ENCODE peak calls at places on chromosomes 3 and 15, in five cellular contexts. One of them, this sample, is unnamed.

GRCh38 chr15:72197460-72198409 is at the start of gene GRAMD2A:
- DNase-seq in spleen: peak; percentile 73
- DNase-seq in fibroblast of villous mesenchyme: peak; percentile 22
- DNase-seq in AG10803: peak; percentile 39
- DNase-seq in endodermal cell: peak; percentile 91
- DNase-seq in this sample: no peak

GRCh38 chr3:52253314-52254260 is 8.0 kb downstream of the PPM1M start:
- DNase-seq in spleen: peak; percentile 94
- DNase-seq in fibroblast of villous mesenchyme: no peak
- DNase-seq in AG10803: no peak
- DNase-seq in endodermal cell: no peak
- DNase-seq in this sample: peak; percentile 86

GRCh38 chr3:81024560-81024959 is 736.9 kb downstream of the GBE1 start:
- DNase-seq in spleen: no peak
- DNase-seq in fibroblast of villous mesenchyme: no peak
- DNase-seq in AG10803: no peak
- DNase-seq in endodermal cell: no peak
- DNase-seq in this sample: no peak

GRCh38 chr15:63350178-63350621 is 31.4 kb downstream of the CA12 start:
- DNase-seq in spleen: no peak
- DNase-seq in fibroblast of villous mesenchyme: no peak
- DNase-seq in AG10803: no peak
- DNase-seq in endodermal cell: no peak
- DNase-seq in this sample: no peak

GRCh38 chr3:155555479-155556065 is 189.3 kb downstream of the PLCH1 start:
- DNase-seq in spleen: no peak
- DNase-seq in fibroblast of villous mesenchyme: no peak
- DNase-seq in AG10803: no peak
- DNase-seq in endodermal cell: no peak
- DNase-seq in this sample: no peak

GRCh38 chr15:87756072-87756471 is 500.5 kb downstream of the NTRK3 start:
- DNase-seq in spleen: no peak
- DNase-seq in fibroblast of villous mesenchyme: no peak
- DNase-seq in AG10803: no peak
- DNase-seq in endodermal cell: no peak
- DNase-seq in this sample: no peak

GRCh38 chr3:13507791-13508339 is 27.8 kb downstream of the HDAC11 start:
- DNase-seq in spleen: no peak
- DNase-seq in fibroblast of villous mesenchyme: no peak
- DNase-seq in AG10803: peak; percentile 43
- DNase-seq in endodermal cell: no peak
- DNase-seq in this sample: no peak

GRCh38 chr3:23877324-23877980 is 39.3 kb downstream of the NKIRAS1 start:
- DNase-seq in spleen: no peak
- DNase-seq in fibroblast of villous mesenchyme: peak; percentile 81
- DNase-seq in AG10803: peak; percentile 96
- DNase-seq in endodermal cell: no peak
- DNase-seq in this sample: no peak

GRCh38 chr3:139044366-139045210 is at the start of gene PRR23C:
- DNase-seq in spleen: no peak
- DNase-seq in fibroblast of villous mesenchyme: no peak
- DNase-seq in AG10803: no peak
- DNase-seq in endodermal cell: peak; percentile 56
- DNase-seq in this sample: no peak

GRCh38 chr15:33207646-33208045 is 13.1 kb upstream of the FMN1 start:
- DNase-seq in spleen: no peak
- DNase-seq in fibroblast of villous mesenchyme: no peak
- DNase-seq in AG10803: no peak
- DNase-seq in endodermal cell: no peak
- DNase-seq in this sample: no peak

GRCh38 chr3:77919244-77919643 is 879.3 kb downstream of the ROBO2 start:
- DNase-seq in spleen: no peak
- DNase-seq in fibroblast of villous mesenchyme: peak; percentile 5
- DNase-seq in AG10803: no peak
- DNase-seq in endodermal cell: no peak
- DNase-seq in this sample: no peak

GRCh38 chr15:77616072-77616471 is 16.6 kb downstream of the LINGO1 start:
- DNase-seq in spleen: no peak
- DNase-seq in fibroblast of villous mesenchyme: no peak
- DNase-seq in AG10803: no peak
- DNase-seq in endodermal cell: no peak
- DNase-seq in this sample: no peak

GRCh38 chr3:13517253-13517977 is 31.5 kb upstream of the FBLN2 start:
- DNase-seq in spleen: no peak
- DNase-seq in fibroblast of villous mesenchyme: no peak
- DNase-seq in AG10803: no peak
- DNase-seq in endodermal cell: no peak
- DNase-seq in this sample: no peak

GRCh38 chr15:29724026-29724425 is 98.2 kb downstream of the TJP1 start:
- DNase-seq in spleen: no peak
- DNase-seq in fibroblast of villous mesenchyme: no peak
- DNase-seq in AG10803: no peak
- DNase-seq in endodermal cell: no peak
- DNase-seq in this sample: no peak

GRCh38 chr3:127002195-127003174 is 19.6 kb downstream of the PLXNA1 start:
- DNase-seq in spleen: peak; percentile 86
- DNase-seq in fibroblast of villous mesenchyme: peak; percentile 94
- DNase-seq in AG10803: peak; percentile 96
- DNase-seq in endodermal cell: peak; percentile 97
- DNase-seq in this sample: peak; percentile 27

GRCh38 chr3:71266875-71267274 is 316.7 kb downstream of the FOXP1 start:
- DNase-seq in spleen: no peak
- DNase-seq in fibroblast of villous mesenchyme: no peak
- DNase-seq in AG10803: no peak
- DNase-seq in endodermal cell: no peak
- DNase-seq in this sample: no peak

GRCh38 chr3:79018671-79019136 is 749.1 kb downstream of the ROBO1 start:
- DNase-seq in spleen: peak; percentile 78
- DNase-seq in fibroblast of villous mesenchyme: peak; percentile 56
- DNase-seq in AG10803: peak; percentile 74
- DNase-seq in endodermal cell: peak; percentile 87
- DNase-seq in this sample: no peak

GRCh38 chr15:40823572-40824343 is 4.8 kb downstream of the PPP1R14D start:
- DNase-seq in spleen: no peak
- DNase-seq in fibroblast of villous mesenchyme: no peak
- DNase-seq in AG10803: no peak
- DNase-seq in endodermal cell: no peak
- DNase-seq in this sample: no peak

GRCh38 chr3:65190111-65190510 is 502.3 kb upstream of the ADAMTS9 start:
- DNase-seq in spleen: no peak
- DNase-seq in fibroblast of villous mesenchyme: no peak
- DNase-seq in AG10803: no peak
- DNase-seq in endodermal cell: no peak
- DNase-seq in this sample: no peak

GRCh38 chr15:47384316-47384715 is 333.0 kb upstream of the SEMA6D start:
- DNase-seq in spleen: no peak
- DNase-seq in fibroblast of villous mesenchyme: peak; percentile 94
- DNase-seq in AG10803: peak; percentile 81
- DNase-seq in endodermal cell: no peak
- DNase-seq in this sample: no peak

GRCh38 chr3:54641226-54642014 is 286.4 kb downstream of the LRTM1 start:
- DNase-seq in spleen: no peak
- DNase-seq in fibroblast of villous mesenchyme: no peak
- DNase-seq in AG10803: no peak
- DNase-seq in endodermal cell: peak; percentile 64
- DNase-seq in this sample: no peak

GRCh38 chr15:68818671-68819450 is 1.8 kb downstream of the ANP32A start:
- DNase-seq in spleen: peak; percentile 93
- DNase-seq in fibroblast of villous mesenchyme: peak; percentile 44
- DNase-seq in AG10803: peak; percentile 46
- DNase-seq in endodermal cell: peak; percentile 87
- DNase-seq in this sample: no peak

GRCh38 chr15:78035319-78035718 is 42.2 kb downstream of the TBC1D2B start:
- DNase-seq in spleen: peak; percentile 85
- DNase-seq in fibroblast of villous mesenchyme: peak; percentile 69
- DNase-seq in AG10803: no peak
- DNase-seq in endodermal cell: no peak
- DNase-seq in this sample: no peak

GRCh38 chr15:40063563-40064011 is 24.6 kb upstream of the SRP14 start:
- DNase-seq in spleen: peak; percentile 66
- DNase-seq in fibroblast of villous mesenchyme: no peak
- DNase-seq in AG10803: peak; percentile 76
- DNase-seq in endodermal cell: peak; percentile 47
- DNase-seq in this sample: no peak

GRCh38 chr3:38335263-38335662 is 11.3 kb upstream of the XYLB start:
- DNase-seq in spleen: no peak
- DNase-seq in fibroblast of villous mesenchyme: no peak
- DNase-seq in AG10803: no peak
- DNase-seq in endodermal cell: no peak
- DNase-seq in this sample: no peak

GRCh38 chr3:132318451-132318850 is 1.2 kb downstream of the ACP3 start:
- DNase-seq in spleen: no peak
- DNase-seq in fibroblast of villous mesenchyme: peak; percentile 25
- DNase-seq in AG10803: no peak
- DNase-seq in endodermal cell: no peak
- DNase-seq in this sample: no peak

GRCh38 chr15:74983725-74984231 is 11.6 kb upstream of the SCAMP5 start:
- DNase-seq in spleen: peak; percentile 10
- DNase-seq in fibroblast of villous mesenchyme: no peak
- DNase-seq in AG10803: no peak
- DNase-seq in endodermal cell: no peak
- DNase-seq in this sample: no peak

GRCh38 chr3:46282041-46282440 is 39.8 kb downstream of the CCR3 start:
- DNase-seq in spleen: no peak
- DNase-seq in fibroblast of villous mesenchyme: no peak
- DNase-seq in AG10803: no peak
- DNase-seq in endodermal cell: no peak
- DNase-seq in this sample: no peak

GRCh38 chr3:165195628-165196576 is at the start of gene SLITRK3:
- DNase-seq in spleen: no peak
- DNase-seq in fibroblast of villous mesenchyme: no peak
- DNase-seq in AG10803: no peak
- DNase-seq in endodermal cell: peak; percentile 75
- DNase-seq in this sample: no peak
- H3K4me3 ChIP-seq in spleen: peak within 1 kb of the TSS; percentile 14
- H3K4me3 ChIP-seq in fibroblast of villous mesenchyme: peak within 1 kb of the TSS; percentile 27
- H3K4me3 ChIP-seq in AG10803: peak within 1 kb of the TSS; percentile 31
- H3K4me3 ChIP-seq in endodermal cell: peak within 1 kb of the TSS; percentile 74
- H3K4me3 ChIP-seq in this sample: no peak within 1 kb of the TSS

GRCh38 chr3:72887723-72888545 is at the start of gene GXYLT2:
- DNase-seq in spleen: peak; percentile 76
- DNase-seq in fibroblast of villous mesenchyme: peak; percentile 75
- DNase-seq in AG10803: peak; percentile 72
- DNase-seq in endodermal cell: peak; percentile 91
- DNase-seq in this sample: no peak
- H3K4me3 ChIP-seq in spleen: peak within 1 kb of the TSS; percentile 23
- H3K4me3 ChIP-seq in fibroblast of villous mesenchyme: peak within 1 kb of the TSS; percentile 76
- H3K4me3 ChIP-seq in AG10803: peak within 1 kb of the TSS; percentile 67
- H3K4me3 ChIP-seq in endodermal cell: peak within 1 kb of the TSS; percentile 88
- H3K4me3 ChIP-seq in this sample: peak within 1 kb of the TSS; percentile 34

GRCh38 chr3:57998366-57999283 is 9.6 kb upstream of the FLNB start:
- DNase-seq in spleen: no peak
- DNase-seq in fibroblast of villous mesenchyme: peak; percentile 59
- DNase-seq in AG10803: no peak
- DNase-seq in endodermal cell: no peak
- DNase-seq in this sample: no peak
- H3K4me3 ChIP-seq in spleen: peak overlapping the region; percentile 9
- H3K4me3 ChIP-seq in fibroblast of villous mesenchyme: peak overlapping the region; percentile 12
- H3K4me3 ChIP-seq in AG10803: no peak overlapping the region
- H3K4me3 ChIP-seq in endodermal cell: no peak overlapping the region
- H3K4me3 ChIP-seq in this sample: peak overlapping the region; percentile 38

DNA sequence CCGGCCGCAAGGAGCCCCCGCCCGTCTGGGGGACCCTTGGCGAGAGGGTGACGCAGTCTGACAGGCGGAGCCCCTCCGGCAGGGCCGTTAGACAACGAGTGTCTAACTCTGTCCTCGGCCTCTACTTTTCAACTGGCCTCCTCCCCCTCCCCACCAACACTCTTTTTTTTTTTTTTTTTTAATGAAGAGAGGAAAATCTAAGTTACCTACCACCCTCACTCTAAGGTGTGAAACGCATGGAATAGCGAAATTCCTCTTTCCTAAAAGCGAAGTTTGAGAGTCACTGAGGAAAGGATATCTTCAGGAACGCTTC is 521 bp upstream of the SUSD5 start:
- DNase-seq in spleen: no peak
- DNase-seq in fibroblast of villous mesenchyme: no peak
- DNase-seq in AG10803: no peak
- DNase-seq in endodermal cell: no peak
- DNase-seq in this sample: no peak
- H3K4me3 ChIP-seq in spleen: peak overlapping the region; percentile 36
- H3K4me3 ChIP-seq in fibroblast of villous mesenchyme: peak overlapping the region; percentile 42
- H3K4me3 ChIP-seq in AG10803: peak overlapping the region; percentile 45
- H3K4me3 ChIP-seq in endodermal cell: peak overlapping the region; percentile 80
- H3K4me3 ChIP-seq in this sample: no peak overlapping the region

GRCh38 chr3:98109789-98110188 is 20.7 kb upstream of the OR5H1 start:
- DNase-seq in spleen: no peak
- DNase-seq in fibroblast of villous mesenchyme: no peak
- DNase-seq in AG10803: no peak
- DNase-seq in endodermal cell: no peak
- DNase-seq in this sample: no peak
- H3K4me3 ChIP-seq in spleen: no peak overlapping the region
- H3K4me3 ChIP-seq in fibroblast of villous mesenchyme: no peak overlapping the region
- H3K4me3 ChIP-seq in AG10803: no peak overlapping the region
- H3K4me3 ChIP-seq in endodermal cell: no peak overlapping the region
- H3K4me3 ChIP-seq in this sample: no peak overlapping the region

DNA sequence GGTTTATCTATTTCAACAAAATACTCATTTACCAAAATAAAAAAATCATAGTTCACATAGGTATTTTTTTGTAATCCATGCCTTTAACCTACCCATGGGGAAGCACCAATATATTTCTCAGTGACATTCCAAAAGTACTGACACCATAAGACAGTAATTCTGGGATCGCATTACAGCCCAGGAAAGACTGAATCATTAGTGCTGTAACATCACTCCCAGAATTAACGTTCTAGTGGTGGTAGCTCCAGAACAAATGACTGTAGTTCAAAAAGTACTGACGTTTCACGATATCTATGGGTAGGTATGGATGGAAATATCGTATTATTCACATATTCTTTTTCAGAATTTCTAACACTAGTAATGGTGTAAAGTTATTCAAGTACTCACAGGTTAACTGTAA is 54.3 kb upstream of the NEK10 start:
- DNase-seq in spleen: no peak
- DNase-seq in fibroblast of villous mesenchyme: peak; percentile 31
- DNase-seq in AG10803: peak; percentile 56
- DNase-seq in endodermal cell: no peak
- DNase-seq in this sample: no peak
- H3K4me3 ChIP-seq in spleen: no peak overlapping the region
- H3K4me3 ChIP-seq in fibroblast of villous mesenchyme: no peak overlapping the region
- H3K4me3 ChIP-seq in AG10803: no peak overlapping the region
- H3K4me3 ChIP-seq in endodermal cell: no peak overlapping the region
- H3K4me3 ChIP-seq in this sample: no peak overlapping the region

GRCh38 chr3:27880969-27881892 is 159.1 kb upstream of the EOMES start:
- DNase-seq in spleen: peak; percentile 72
- DNase-seq in fibroblast of villous mesenchyme: no peak
- DNase-seq in AG10803: no peak
- DNase-seq in endodermal cell: peak; percentile 61
- DNase-seq in this sample: no peak
- H3K4me3 ChIP-seq in spleen: no peak overlapping the region
- H3K4me3 ChIP-seq in fibroblast of villous mesenchyme: no peak overlapping the region
- H3K4me3 ChIP-seq in AG10803: no peak overlapping the region
- H3K4me3 ChIP-seq in endodermal cell: no peak overlapping the region
- H3K4me3 ChIP-seq in this sample: peak overlapping the region; percentile 20

This sample was measured in GM12864.